ENCODE peak calls at places on chromosomes 2 and 18, in six cellular contexts. P is astrocyte of the spinal cord; Q is CD8-positive, alpha-beta T cell; N is suprapubic skin; W is left ventricle myocardium inferior; T is cardiac fibroblast. R is an unnamed sample.

GRCh38 chr2:54497738-54498680 is 41.9 kb downstream of the SPTBN1 start:
- DNase-seq in P (no peak), Q (no peak), N (no peak), W (no peak), T (peak), R (no peak)

GRCh38 chr2:190318931-190319556 is 582 bp downstream of the HIBCH start:
- DNase-seq in P (peak), Q (peak), N (no peak), W (no peak), T (no peak), R (no peak)

GRCh38 chr18:21735452-21736015 is 5.1 kb upstream of the MIB1 start:
- DNase-seq in P (peak), Q (no peak), N (no peak), W (peak), T (peak), R (no peak)

GRCh38 chr2:163558286-163559009 is 177.4 kb downstream of the FIGN start:
- DNase-seq in P (peak), Q (no peak), N (no peak), W (no peak), T (no peak), R (no peak)

GRCh38 chr2:99421469-99421868 is 68.3 kb downstream of the REV1 start:
- DNase-seq in P (peak), Q (no peak), N (no peak), W (no peak), T (peak), R (no peak)

GRCh38 chr2:214781226-214781625 is 28.3 kb downstream of the BARD1 start:
- DNase-seq in P (no peak), Q (no peak), N (no peak), W (no peak), T (no peak), R (no peak)

GRCh38 chr2:42353792-42354429 is 7.1 kb downstream of the COX7A2L start:
- DNase-seq in P (no peak), Q (no peak), N (no peak), W (no peak), T (no peak), R (no peak)

GRCh38 chr2:42063383-42064171 is 15.8 kb downstream of the PKDCC start:
- DNase-seq in P (no peak), Q (no peak), N (no peak), W (no peak), T (peak), R (no peak)

GRCh38 chr18:9673296-9674251 is 34.5 kb upstream of the RAB31 start:
- DNase-seq in P (peak), Q (no peak), N (no peak), W (no peak), T (peak), R (no peak)

GRCh38 chr18:74116628-74117554 is 30.7 kb downstream of the FBXO15 start:
- DNase-seq in P (peak), Q (no peak), N (no peak), W (no peak), T (peak), R (no peak)

GRCh38 chr2:128276878-128277675 is 41.6 kb downstream of the HS6ST1 start:
- DNase-seq in P (peak), Q (no peak), N (peak), W (no peak), T (no peak), R (no peak)

GRCh38 chr2:26399781-26400376 is 1.8 kb upstream of the DRC1 start:
- DNase-seq in P (no peak), Q (no peak), N (no peak), W (no peak), T (no peak), R (no peak)

GRCh38 chr2:47086571-47086970 is 68.5 kb downstream of the STPG4 start:
- DNase-seq in P (no peak), Q (no peak), N (peak), W (no peak), T (no peak), R (no peak)

GRCh38 chr2:23505218-23505983 is 120.4 kb downstream of the KLHL29 start:
- DNase-seq in P (no peak), Q (no peak), N (no peak), W (no peak), T (no peak), R (no peak)

GRCh38 chr2:25951071-25951547 is 31.2 kb downstream of the KIF3C start:
- DNase-seq in P (peak), Q (peak), N (peak), W (peak), T (peak), R (peak)

GRCh38 chr2:216430811-216431210 is 18.5 kb downstream of the SMARCAL1 start:
- DNase-seq in P (no peak), Q (no peak), N (no peak), W (no peak), T (no peak), R (no peak)

GRCh38 chr2:215032153-215032552 is 106.3 kb downstream of the ABCA12 start:
- DNase-seq in P (no peak), Q (no peak), N (no peak), W (no peak), T (no peak), R (no peak)

DNA sequence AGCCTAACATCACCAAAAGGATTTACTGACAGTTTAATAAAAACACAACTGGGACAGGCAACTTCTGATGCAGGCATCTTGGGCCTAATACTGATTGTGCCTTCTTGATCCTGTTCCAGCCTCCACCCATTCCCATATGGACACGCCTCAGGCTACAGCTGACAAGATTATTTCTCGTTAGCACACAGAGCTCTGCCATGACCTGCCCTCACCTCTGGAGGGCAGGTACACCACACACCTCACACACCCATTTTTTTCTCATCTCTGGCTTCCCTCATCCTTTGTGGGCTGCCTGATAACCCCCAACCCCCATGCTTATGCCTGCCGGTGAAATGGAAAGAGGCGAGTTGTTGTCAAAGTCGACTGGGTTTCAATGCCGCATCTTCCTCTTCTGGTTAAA is 147.0 kb downstream of the ANTXR1 start:
- DNase-seq in P (no peak), Q (no peak), N (no peak), W (no peak), T (no peak), R (no peak)
- TF ChIP-seq CTCF in P (no peak), Q (no peak), N (no peak), W (peak), T (no peak), R (peak)

GRCh38 chr2:101328474-101329007 is 20.0 kb upstream of the RNF149 start:
- DNase-seq in P (peak), Q (peak), N (no peak), W (no peak), T (peak), R (no peak)
- TF ChIP-seq CTCF in P (no peak), Q (no peak), N (no peak), W (no peak), T (no peak), R (no peak)

GRCh38 chr2:72222829-72223564 is 75.3 kb upstream of the CYP26B1 start:
- DNase-seq in P (peak), Q (no peak), N (no peak), W (no peak), T (no peak), R (no peak)

GRCh38 chr2:72214429-72215143 is 66.9 kb upstream of the CYP26B1 start:
- DNase-seq in P (peak), Q (no peak), N (no peak), W (no peak), T (peak), R (no peak)

DNA sequence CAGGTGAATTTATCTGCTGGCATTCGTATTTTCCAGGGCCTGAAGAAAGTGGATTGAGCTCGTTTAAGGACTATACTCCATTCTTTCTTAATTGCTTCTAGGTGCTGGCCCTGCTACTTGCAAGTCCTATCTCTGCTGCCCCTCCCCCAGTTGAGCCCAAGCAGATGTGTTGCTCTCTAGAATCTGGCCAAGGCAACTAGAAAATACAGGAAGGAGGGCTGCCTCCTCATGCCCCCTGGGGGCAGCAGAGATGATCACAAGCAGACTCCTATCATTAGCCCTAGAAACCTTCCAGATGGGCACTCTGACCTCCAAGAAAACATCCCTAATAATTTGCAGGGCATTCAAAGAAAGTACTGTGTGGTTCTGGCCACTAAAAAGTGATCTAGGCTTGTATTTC is 72.5 kb upstream of the CYP26B1 start:
- DNase-seq in P (no peak), Q (no peak), N (no peak), W (no peak), T (no peak), R (no peak)
- TF ChIP-seq CTCF in P (peak), Q (no peak), N (no peak), W (peak), T (peak), R (peak)

GRCh38 chr2:197851451-197851850 is 47.1 kb downstream of the PLCL1 start:
- DNase-seq in P (no peak), Q (no peak), N (no peak), W (no peak), T (no peak), R (no peak)
- TF ChIP-seq CTCF in P (peak), Q (no peak), N (no peak), W (no peak), T (peak), R (no peak)

GRCh38 chr2:13052547-13052946 is 335.8 kb downstream of the TRIB2 start:
- DNase-seq in P (no peak), Q (no peak), N (no peak), W (no peak), T (no peak), R (no peak)

GRCh38 chr2:13050764-13051163 is 334.0 kb downstream of the TRIB2 start:
- DNase-seq in P (peak), Q (no peak), N (no peak), W (no peak), T (peak), R (no peak)

GRCh38 chr2:13057671-13058070 is 340.9 kb downstream of the TRIB2 start:
- DNase-seq in P (no peak), Q (no peak), N (no peak), W (no peak), T (no peak), R (no peak)

DNA sequence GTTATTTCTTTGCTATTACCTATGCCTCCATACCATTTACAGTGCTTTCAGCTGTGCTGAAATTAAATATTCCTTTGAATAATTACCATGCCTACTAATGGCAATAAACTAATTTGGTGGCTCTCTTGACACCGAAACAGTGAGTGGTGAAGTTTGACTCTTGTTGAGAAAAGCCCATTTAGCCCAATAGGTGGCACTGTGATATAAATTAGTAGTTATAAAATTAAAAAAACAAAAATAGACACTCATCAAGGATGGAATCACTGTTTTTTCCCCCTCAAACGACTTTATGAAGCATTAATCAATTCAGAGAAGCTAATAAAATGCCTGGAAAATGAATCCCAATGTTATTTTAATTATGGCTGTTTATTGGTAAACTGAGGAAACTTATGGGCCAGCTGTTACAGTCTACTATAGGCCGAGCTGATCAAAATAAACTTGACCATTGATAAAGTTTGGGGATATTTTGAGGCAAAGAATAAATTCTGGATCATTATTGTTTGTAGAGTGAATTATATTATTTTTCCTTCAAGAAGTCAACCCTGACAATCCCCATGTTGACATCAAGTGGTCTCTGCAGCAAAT is 339.6 kb downstream of the TRIB2 start:
- DNase-seq in P (peak), Q (no peak), N (no peak), W (no peak), T (peak), R (no peak)
- TF ChIP-seq CTCF in P (peak), Q (no peak), N (no peak), W (peak), T (peak), R (peak)

R was measured in progenitor cell of endocrine pancreas.